ENCODE peak calls at places on chromosome 3, in six cellular contexts. T is cardiac fibroblast, F is iPS-NIHi11, H is AG04450, L is NB4, Z is fibroblast of pulmonary artery. Q is an unnamed sample.
A peak's percentile ranks its signal among the peaks of the same experiment; 100 is the strongest.

GRCh38 chr3:24493951-24494615 is 567 bp downstream of the THRB start:
- DNase-seq in T (peak; percentile 56), F (peak; percentile 62), H (no peak), L (no peak), Z (peak; percentile 26), Q (no peak)

GRCh38 chr3:13764161-13764560 is 115.7 kb downstream of the WNT7A start:
- DNase-seq in T (no peak), F (no peak), H (no peak), L (no peak), Z (no peak), Q (no peak)

GRCh38 chr3:136862953-136863352 is 945 bp downstream of the NCK1 start:
- DNase-seq in T (no peak), F (no peak), H (no peak), L (no peak), Z (no peak), Q (no peak)

GRCh38 chr3:188573286-188573928 is 419.4 kb downstream of the LPP start:
- DNase-seq in T (no peak), F (peak; percentile 16), H (no peak), L (peak; percentile 38), Z (no peak), Q (no peak)

GRCh38 chr3:156792945-156793344 is 33.2 kb upstream of the LEKR1 start:
- DNase-seq in T (no peak), F (no peak), H (no peak), L (peak; percentile 70), Z (no peak), Q (no peak)

GRCh38 chr3:150372320-150373118 is 35.6 kb upstream of the TSC22D2 start:
- DNase-seq in T (no peak), F (no peak), H (no peak), L (no peak), Z (peak; percentile 33), Q (no peak)

GRCh38 chr3:121152573-121152972 is 244.6 kb downstream of the STXBP5L start:
- DNase-seq in T (peak; percentile 24), F (no peak), H (no peak), L (peak; percentile 7), Z (peak; percentile 53), Q (no peak)

GRCh38 chr3:172703966-172704365 is 6.9 kb downstream of the NCEH1 start:
- DNase-seq in T (no peak), F (no peak), H (no peak), L (no peak), Z (no peak), Q (no peak)

GRCh38 chr3:11607816-11608215 is 35.9 kb downstream of the VGLL4 start:
- DNase-seq in T (peak; percentile 50), F (no peak), H (no peak), L (peak; percentile 84), Z (peak; percentile 63), Q (peak; percentile 30)

GRCh38 chr3:123758081-123758564 is 126.0 kb downstream of the MYLK start:
- DNase-seq in T (peak; percentile 55), F (no peak), H (no peak), L (peak; percentile 15), Z (no peak), Q (no peak)

GRCh38 chr3:113573728-113574127 is 41.4 kb downstream of the SIDT1 start:
- DNase-seq in T (no peak), F (no peak), H (no peak), L (no peak), Z (no peak), Q (no peak)

GRCh38 chr3:72614394-72615074 is 233.7 kb downstream of the SHQ1 start:
- DNase-seq in T (no peak), F (no peak), H (no peak), L (peak; percentile 36), Z (no peak), Q (no peak)

GRCh38 chr3:48130321-48130881 is 57.8 kb downstream of the CDC25A start:
- DNase-seq in T (peak; percentile 95), F (peak; percentile 47), H (peak; percentile 72), L (no peak), Z (peak; percentile 94), Q (no peak)

GRCh38 chr3:46006646-46007045 is 11.0 kb upstream of the FYCO1 start:
- DNase-seq in T (peak; percentile 93), F (no peak), H (no peak), L (no peak), Z (peak; percentile 93), Q (no peak)

GRCh38 chr3:81643721-81644120 is 117.7 kb downstream of the GBE1 start:
- DNase-seq in T (peak; percentile 48), F (peak; percentile 30), H (no peak), L (peak; percentile 26), Z (peak; percentile 59), Q (no peak)

GRCh38 chr3:55486857-55487375 is at the start of gene WNT5A:
- DNase-seq in T (peak; percentile 54), F (peak; percentile 68), H (no peak), L (no peak), Z (peak; percentile 52), Q (no peak)

GRCh38 chr3:23540600-23540999 is 265.2 kb upstream of the UBE2E1 start:
- DNase-seq in T (no peak), F (no peak), H (no peak), L (no peak), Z (no peak), Q (no peak)

GRCh38 chr3:12508316-12508715 is 24.0 kb downstream of the TSEN2 start:
- DNase-seq in T (peak; percentile 95), F (no peak), H (peak; percentile 98), L (no peak), Z (peak; percentile 97), Q (no peak)

GRCh38 chr3:50503504-50503903 is at the start of gene CACNA2D2:
- DNase-seq in T (peak; percentile 5), F (peak; percentile 96), H (no peak), L (peak; percentile 17), Z (no peak), Q (no peak)

Q was measured in SIG-M5.